ENCODE peak calls at places on chromosomes 7 and 10, in ten cellular contexts. X is PC-3; V is foreskin keratinocyte; C is CD8-positive, alpha-beta T cell; W is CD4-positive, alpha-beta T cell; A is OCI-LY7; N is mammary epithelial cell; M is IMR-90; U is AG04450; O is transverse colon. H is an unnamed sample.

GRCh38 chr10:128625926-128626325 is 499.7 kb upstream of the MKI67 start:
- DNase-seq in X (no peak), V (no peak), C (no peak), W (no peak), A (no peak), N (peak), M (no peak), U (no peak), O (no peak), H (no peak)

GRCh38 chr10:44980309-44981171 is 1.9 kb upstream of the DEPP1 start:
- DNase-seq in X (no peak), V (peak), C (no peak), W (no peak), A (no peak), N (peak), M (no peak), U (no peak), O (no peak), H (no peak)

GRCh38 chr7:12581897-12582296 is 11.4 kb downstream of the SCIN start:
- DNase-seq in X (no peak), V (no peak), C (no peak), W (no peak), A (no peak), N (no peak), M (peak), U (peak), O (no peak), H (no peak)

GRCh38 chr7:91953618-91954017 is 13.0 kb downstream of the AKAP9 start:
- DNase-seq in X (peak), V (no peak), C (no peak), W (no peak), A (peak), N (peak), M (peak), U (no peak), O (no peak), H (peak)

GRCh38 chr10:63083904-63084689 is 49.0 kb upstream of the NRBF2 start:
- DNase-seq in X (peak), V (no peak), C (peak), W (peak), A (peak), N (peak), M (peak), U (peak), O (peak), H (peak)

GRCh38 chr7:11753441-11753840 is 78.6 kb downstream of the THSD7A start:
- DNase-seq in X (no peak), V (no peak), C (no peak), W (no peak), A (no peak), N (no peak), M (no peak), U (no peak), O (no peak), H (no peak)

GRCh38 chr10:70348228-70348850 is 34.1 kb downstream of the LRRC20 start:
- DNase-seq in X (peak), V (no peak), C (no peak), W (no peak), A (peak), N (peak), M (no peak), U (no peak), O (no peak), H (peak)

GRCh38 chr10:84138478-84139125 is 707 bp upstream of the GHITM start:
- DNase-seq in X (no peak), V (peak), C (peak), W (peak), A (no peak), N (no peak), M (peak), U (no peak), O (peak), H (no peak)

GRCh38 chr7:134327896-134328295 is 11.2 kb upstream of the SLC35B4 start:
- DNase-seq in X (peak), V (no peak), C (peak), W (peak), A (peak), N (peak), M (peak), U (no peak), O (peak), H (no peak)

GRCh38 chr10:85614981-85615380 is 751.6 kb downstream of the GRID1 start:
- DNase-seq in X (no peak), V (no peak), C (no peak), W (no peak), A (no peak), N (no peak), M (no peak), U (no peak), O (no peak), H (no peak)

GRCh38 chr10:1732501-1733123 is 4.7 kb downstream of the ADARB2 start:
- DNase-seq in X (peak), V (no peak), C (no peak), W (no peak), A (no peak), N (no peak), M (no peak), U (no peak), O (no peak), H (peak)

GRCh38 chr10:113788604-113789083 is 37.2 kb downstream of the PLEKHS1 start:
- DNase-seq in X (peak), V (peak), C (no peak), W (no peak), A (no peak), N (peak), M (peak), U (peak), O (no peak), H (peak)

GRCh38 chr10:31101123-31101522 is 69.5 kb upstream of the ZNF438 start:
- DNase-seq in X (peak), V (peak), C (peak), W (peak), A (no peak), N (peak), M (peak), U (peak), O (no peak), H (peak)

GRCh38 chr7:41045556-41046123 is 657.2 kb downstream of the INHBA start:
- DNase-seq in X (peak), V (no peak), C (no peak), W (no peak), A (peak), N (peak), M (no peak), U (no peak), O (peak), H (peak)

GRCh38 chr10:60032723-60033122 is 126.4 kb upstream of the CCDC6 start:
- DNase-seq in X (peak), V (peak), C (no peak), W (no peak), A (peak), N (peak), M (peak), U (no peak), O (peak), H (peak)

GRCh38 chr10:22617516-22617915 is 96.9 kb downstream of the PIP4K2A start:
- DNase-seq in X (no peak), V (no peak), C (no peak), W (no peak), A (peak), N (no peak), M (no peak), U (no peak), O (no peak), H (no peak)
- TF ChIP-seq CTCF in X (no peak), V (no peak), C (no peak), W (no peak), A (peak), N (no peak), M (no peak), U (no peak), O (no peak), H (no peak)

GRCh38 chr10:88243202-88243744 is 339.8 kb downstream of the RNLS start:
- DNase-seq in X (no peak), V (no peak), C (no peak), W (no peak), A (no peak), N (no peak), M (no peak), U (no peak), O (no peak), H (no peak)
- H3K27ac ChIP-seq in X (no peak), V (no peak), C (no peak), W (no peak), A (no peak), N (no peak), M (no peak), U (no peak), O (peak), H (no peak)

GRCh38 chr10:110872145-110872983 is 636 bp downstream of the PDCD4 start:
- DNase-seq in X (peak), V (no peak), C (peak), W (peak), A (peak), N (peak), M (peak), U (no peak), O (peak), H (peak)
- TF ChIP-seq CTCF in X (no peak), V (peak), C (no peak), W (peak), A (peak), N (no peak), M (peak), U (peak), O (no peak), H (no peak)

GRCh38 chr10:14162626-14163344 is 167.9 kb downstream of the FRMD4A start:
- DNase-seq in X (no peak), V (no peak), C (no peak), W (no peak), A (no peak), N (no peak), M (no peak), U (no peak), O (no peak), H (no peak)
- H3K27ac ChIP-seq in X (no peak), V (no peak), C (no peak), W (no peak), A (no peak), N (no peak), M (no peak), U (no peak), O (no peak), H (no peak)

GRCh38 chr10:71985542-71986250 is 21.5 kb downstream of the CHST3 start:
- DNase-seq in X (no peak), V (no peak), C (no peak), W (no peak), A (no peak), N (no peak), M (peak), U (no peak), O (no peak), H (no peak)
- TF ChIP-seq CTCF in X (no peak), V (no peak), C (no peak), W (no peak), A (no peak), N (no peak), M (no peak), U (peak), O (no peak), H (no peak)